ENCODE peak calls at places on chromosome 20, in eight cellular contexts. A, C, Z, K, B, R, N and O are unnamed samples.

GRCh38 chr20:51223163-51223562 is 200.3 kb upstream of the KCNG1 start:
- DNase-seq in N (no peak), R (no peak), Z (no peak), B (no peak), C (no peak), A (no peak), K (no peak), O (no peak)

GRCh38 chr20:8621021-8621420 is 447.9 kb upstream of the PLCB4 start:
- DNase-seq in Z (no peak), C (no peak), A (no peak), K (no peak), R (peak), B (no peak), N (no peak), O (no peak)

GRCh38 chr20:10984899-10985298 is 311.1 kb upstream of the JAG1 start:
- DNase-seq in A (peak), B (no peak), K (no peak), N (no peak), C (no peak), R (no peak), Z (peak), O (no peak)

GRCh38 chr20:4925842-4926530 is 75.3 kb downstream of the SLC23A2 start:
- DNase-seq in A (peak), K (no peak), Z (no peak), R (peak), C (no peak), N (no peak), B (no peak), O (no peak)

GRCh38 chr20:47607208-47607613 is 105.5 kb downstream of the NCOA3 start:
- DNase-seq in A (peak), B (no peak), N (no peak), R (no peak), C (no peak), K (no peak), Z (no peak), O (peak)

GRCh38 chr20:39944861-39945260 is 744.2 kb downstream of the MAFB start:
- DNase-seq in N (no peak), Z (no peak), A (no peak), R (no peak), K (no peak), C (no peak), B (no peak), O (no peak)

GRCh38 chr20:17444091-17444490 is 87.1 kb downstream of the BFSP1 start:
- DNase-seq in Z (no peak), R (no peak), B (no peak), C (no peak), K (no peak), N (no peak), A (no peak), O (no peak)

GRCh38 chr20:34033903-34034302 is 40.2 kb downstream of the RALY start:
- DNase-seq in N (no peak), C (no peak), K (no peak), A (no peak), R (no peak), Z (peak), B (no peak), O (no peak)

GRCh38 chr20:22729180-22729579 is 144.8 kb upstream of the FOXA2 start:
- DNase-seq in R (no peak), K (no peak), N (no peak), B (no peak), Z (no peak), C (no peak), A (peak), O (no peak)